ENCODE peak calls at places on chromosomes 5 and 9, in four cellular contexts. One of them, this sample, is unnamed.

GRCh38 chr5:169609716-169610115 is 26.1 kb downstream of the SPDL1 start:
- DNase-seq in hepatocyte: no peak
- DNase-seq in astrocyte of the spinal cord: no peak
- DNase-seq in pancreas: no peak
- DNase-seq in this sample: no peak

GRCh38 chr9:89874351-89875321 is 269.8 kb downstream of the GADD45G start:
- DNase-seq in hepatocyte: no peak
- DNase-seq in astrocyte of the spinal cord: no peak
- DNase-seq in pancreas: peak
- DNase-seq in this sample: no peak

GRCh38 chr5:67578011-67578410 is 381.4 kb upstream of the CD180 start:
- DNase-seq in hepatocyte: peak
- DNase-seq in astrocyte of the spinal cord: no peak
- DNase-seq in pancreas: no peak
- DNase-seq in this sample: no peak

GRCh38 chr5:1823381-1824034 is 22.3 kb downstream of the NDUFS6 start:
- DNase-seq in hepatocyte: no peak
- DNase-seq in astrocyte of the spinal cord: no peak
- DNase-seq in pancreas: no peak
- DNase-seq in this sample: no peak

GRCh38 chr9:135905380-135906282 is 1.7 kb downstream of the CAMSAP1 start:
- DNase-seq in hepatocyte: peak
- DNase-seq in astrocyte of the spinal cord: peak
- DNase-seq in pancreas: no peak
- DNase-seq in this sample: no peak

GRCh38 chr5:125551246-125551645 is 804.8 kb upstream of the ZNF608 start:
- DNase-seq in hepatocyte: no peak
- DNase-seq in astrocyte of the spinal cord: no peak
- DNase-seq in pancreas: no peak
- DNase-seq in this sample: peak

GRCh38 chr5:161167001-161167765 is 315.2 kb upstream of the ATP10B start:
- DNase-seq in hepatocyte: no peak
- DNase-seq in astrocyte of the spinal cord: no peak
- DNase-seq in pancreas: no peak
- DNase-seq in this sample: no peak

GRCh38 chr9:34145165-34145564 is 18.7 kb upstream of the DCAF12 start:
- DNase-seq in hepatocyte: no peak
- DNase-seq in astrocyte of the spinal cord: no peak
- DNase-seq in pancreas: no peak
- DNase-seq in this sample: peak

GRCh38 chr9:68627594-68627993 is 77.4 kb upstream of the PIP5K1B start:
- DNase-seq in hepatocyte: no peak
- DNase-seq in astrocyte of the spinal cord: no peak
- DNase-seq in pancreas: no peak
- DNase-seq in this sample: no peak

GRCh38 chr5:55731848-55732247 is 6.0 kb upstream of the DDX4 start:
- DNase-seq in hepatocyte: no peak
- DNase-seq in astrocyte of the spinal cord: no peak
- DNase-seq in pancreas: no peak
- DNase-seq in this sample: no peak

GRCh38 chr5:149893403-149893931 is 51.1 kb downstream of the PDE6A start:
- DNase-seq in hepatocyte: no peak
- DNase-seq in astrocyte of the spinal cord: no peak
- DNase-seq in pancreas: no peak
- DNase-seq in this sample: no peak

GRCh38 chr5:148125641-148126040 is 42.7 kb upstream of the SPINK14 start:
- DNase-seq in hepatocyte: peak
- DNase-seq in astrocyte of the spinal cord: peak
- DNase-seq in pancreas: no peak
- DNase-seq in this sample: no peak

GRCh38 chr9:132312873-132313272 is 41.9 kb downstream of the SETX start:
- DNase-seq in hepatocyte: no peak
- DNase-seq in astrocyte of the spinal cord: no peak
- DNase-seq in pancreas: no peak
- DNase-seq in this sample: no peak

GRCh38 chr5:161548472-161549094 is 2.1 kb upstream of the GABRB2 start:
- DNase-seq in hepatocyte: peak
- DNase-seq in astrocyte of the spinal cord: no peak
- DNase-seq in pancreas: no peak
- DNase-seq in this sample: no peak

GRCh38 chr5:21145376-21145775 is 1157.4 kb upstream of the CDH18 start:
- DNase-seq in hepatocyte: no peak
- DNase-seq in astrocyte of the spinal cord: no peak
- DNase-seq in pancreas: no peak
- DNase-seq in this sample: no peak

GRCh38 chr5:157290981-157291711 is 25.2 kb downstream of the CYFIP2 start:
- DNase-seq in hepatocyte: peak
- DNase-seq in astrocyte of the spinal cord: no peak
- DNase-seq in pancreas: peak
- DNase-seq in this sample: no peak

GRCh38 chr9:6628714-6629113 is 16.8 kb downstream of the GLDC start:
- DNase-seq in hepatocyte: peak
- DNase-seq in astrocyte of the spinal cord: no peak
- DNase-seq in pancreas: no peak
- DNase-seq in this sample: no peak

GRCh38 chr9:132319421-132320110 is 35.2 kb downstream of the SETX start:
- DNase-seq in hepatocyte: no peak
- DNase-seq in astrocyte of the spinal cord: no peak
- DNase-seq in pancreas: no peak
- DNase-seq in this sample: no peak

GRCh38 chr9:86940774-86941173 is 6.5 kb downstream of the GAS1 start:
- DNase-seq in hepatocyte: no peak
- DNase-seq in astrocyte of the spinal cord: no peak
- DNase-seq in pancreas: no peak
- DNase-seq in this sample: no peak

GRCh38 chr9:86282979-86283535 is 719 bp upstream of the ISCA1 start:
- DNase-seq in hepatocyte: peak
- DNase-seq in astrocyte of the spinal cord: peak
- DNase-seq in pancreas: no peak
- DNase-seq in this sample: peak

GRCh38 chr5:122858451-122858850 is 13.0 kb downstream of the SNX24 start:
- DNase-seq in hepatocyte: no peak
- DNase-seq in astrocyte of the spinal cord: no peak
- DNase-seq in pancreas: no peak
- DNase-seq in this sample: no peak

GRCh38 chr5:36878421-36879088 is 2.0 kb downstream of the NIPBL start:
- DNase-seq in hepatocyte: peak
- DNase-seq in astrocyte of the spinal cord: peak
- DNase-seq in pancreas: no peak
- DNase-seq in this sample: peak

GRCh38 chr9:93257808-93258331 is 73.9 kb downstream of the WNK2 start:
- DNase-seq in hepatocyte: no peak
- DNase-seq in astrocyte of the spinal cord: no peak
- DNase-seq in pancreas: peak
- DNase-seq in this sample: no peak

GRCh38 chr9:133844876-133845658 is 106.9 kb upstream of the SARDH start:
- DNase-seq in hepatocyte: peak
- DNase-seq in astrocyte of the spinal cord: peak
- DNase-seq in pancreas: peak
- DNase-seq in this sample: peak

GRCh38 chr5:135027318-135027698 is 6.7 kb downstream of the PITX1 start:
- DNase-seq in hepatocyte: no peak
- DNase-seq in astrocyte of the spinal cord: no peak
- DNase-seq in pancreas: no peak
- DNase-seq in this sample: no peak
- H3K4me3 ChIP-seq in hepatocyte: no peak
- H3K4me3 ChIP-seq in astrocyte of the spinal cord: no peak
- H3K4me3 ChIP-seq in pancreas: no peak
- H3K4me3 ChIP-seq in this sample: no peak

DNA sequence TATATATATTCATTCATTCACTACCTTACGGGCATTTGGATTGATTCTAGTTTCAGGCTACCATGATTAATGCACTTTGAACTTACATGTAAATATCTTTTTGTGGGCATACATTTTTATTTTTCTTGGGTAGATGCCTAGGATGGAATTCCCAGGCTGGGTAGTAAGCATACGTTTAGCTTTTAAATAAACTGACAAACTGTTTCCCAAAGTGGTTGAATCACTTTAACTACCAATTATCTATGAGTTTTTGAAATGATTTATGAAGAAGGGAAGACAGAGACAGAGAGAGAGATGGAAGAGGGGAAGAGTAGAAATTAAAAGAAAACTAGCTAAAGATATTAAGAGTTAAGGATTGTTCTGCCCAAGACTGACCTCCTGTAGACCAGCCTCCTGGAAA is 612.6 kb downstream of the PSAT1 start:
- DNase-seq in hepatocyte: no peak
- DNase-seq in astrocyte of the spinal cord: peak
- DNase-seq in pancreas: no peak
- DNase-seq in this sample: no peak
- TF ChIP-seq CTCF in hepatocyte: no peak
- TF ChIP-seq CTCF in astrocyte of the spinal cord: no peak
- TF ChIP-seq CTCF in pancreas: no peak
- TF ChIP-seq CTCF in this sample: no peak

GRCh38 chr5:17172801-17173200 is 44.6 kb upstream of the BASP1 start:
- DNase-seq in hepatocyte: no peak
- DNase-seq in astrocyte of the spinal cord: no peak
- DNase-seq in pancreas: no peak
- DNase-seq in this sample: no peak
- H3K4me3 ChIP-seq in hepatocyte: no peak
- H3K4me3 ChIP-seq in astrocyte of the spinal cord: no peak
- H3K4me3 ChIP-seq in pancreas: no peak
- H3K4me3 ChIP-seq in this sample: no peak

GRCh38 chr9:129383415-129384088 is 205.5 kb upstream of the IER5L start:
- DNase-seq in hepatocyte: peak
- DNase-seq in astrocyte of the spinal cord: peak
- DNase-seq in pancreas: peak
- DNase-seq in this sample: peak
- TF ChIP-seq CTCF in hepatocyte: peak
- TF ChIP-seq CTCF in astrocyte of the spinal cord: no peak
- TF ChIP-seq CTCF in pancreas: no peak
- TF ChIP-seq CTCF in this sample: no peak

DNA sequence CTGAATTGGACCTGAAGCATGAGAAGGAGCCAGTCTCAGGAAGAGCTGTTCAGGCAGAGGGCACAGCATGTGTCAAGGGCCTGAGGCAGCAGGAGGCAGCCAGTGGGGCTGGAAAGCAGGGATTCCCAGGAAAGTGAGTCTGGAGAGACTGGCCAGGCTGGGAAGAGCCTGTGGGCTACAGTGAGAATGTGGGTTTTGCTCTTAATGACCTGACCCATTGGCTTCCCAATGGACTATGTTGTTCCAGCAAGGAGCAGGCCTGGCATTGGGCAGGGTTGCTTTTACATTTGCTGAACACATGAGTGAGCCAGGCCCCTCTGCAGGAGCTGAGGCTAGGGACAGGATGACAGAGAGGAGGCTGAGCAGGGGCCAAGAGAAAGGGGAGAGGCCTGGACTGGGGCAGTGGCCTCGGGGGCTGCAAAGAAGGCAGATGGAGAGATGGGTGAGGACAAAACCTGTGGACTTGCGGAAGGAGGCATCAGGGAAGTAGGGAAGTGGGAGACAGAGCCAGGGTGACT is 66.0 kb upstream of the NEK6 start:
- DNase-seq in hepatocyte: no peak
- DNase-seq in astrocyte of the spinal cord: no peak
- DNase-seq in pancreas: no peak
- DNase-seq in this sample: no peak
- H3K4me3 ChIP-seq in hepatocyte: no peak
- H3K4me3 ChIP-seq in astrocyte of the spinal cord: no peak
- H3K4me3 ChIP-seq in pancreas: no peak
- H3K4me3 ChIP-seq in this sample: no peak

GRCh38 chr9:136943291-136944093 is 1.0 kb downstream of the FBXW5 start:
- DNase-seq in hepatocyte: peak
- DNase-seq in astrocyte of the spinal cord: peak
- DNase-seq in pancreas: peak
- DNase-seq in this sample: no peak
- TF ChIP-seq CTCF in hepatocyte: no peak
- TF ChIP-seq CTCF in astrocyte of the spinal cord: no peak
- TF ChIP-seq CTCF in pancreas: no peak
- TF ChIP-seq CTCF in this sample: no peak

GRCh38 chr5:52452098-52452497 is 335.6 kb upstream of the ITGA1 start:
- DNase-seq in hepatocyte: no peak
- DNase-seq in astrocyte of the spinal cord: no peak
- DNase-seq in pancreas: no peak
- DNase-seq in this sample: no peak
- H3K4me3 ChIP-seq in hepatocyte: no peak
- H3K4me3 ChIP-seq in astrocyte of the spinal cord: no peak
- H3K4me3 ChIP-seq in pancreas: no peak
- H3K4me3 ChIP-seq in this sample: no peak

GRCh38 chr5:155729684-155730059 is 597.3 kb upstream of the SGCD start:
- DNase-seq in hepatocyte: peak
- DNase-seq in astrocyte of the spinal cord: no peak
- DNase-seq in pancreas: no peak
- DNase-seq in this sample: peak

GRCh38 chr5:155728857-155729683 is 597.9 kb upstream of the SGCD start:
- DNase-seq in hepatocyte: peak
- DNase-seq in astrocyte of the spinal cord: no peak
- DNase-seq in pancreas: no peak
- DNase-seq in this sample: peak

GRCh38 chr5:155726267-155726666 is 600.7 kb upstream of the SGCD start:
- DNase-seq in hepatocyte: peak
- DNase-seq in astrocyte of the spinal cord: no peak
- DNase-seq in pancreas: no peak
- DNase-seq in this sample: peak

GRCh38 chr5:155727512-155728145 is 599.3 kb upstream of the SGCD start:
- DNase-seq in hepatocyte: peak
- DNase-seq in astrocyte of the spinal cord: no peak
- DNase-seq in pancreas: no peak
- DNase-seq in this sample: peak

DNA sequence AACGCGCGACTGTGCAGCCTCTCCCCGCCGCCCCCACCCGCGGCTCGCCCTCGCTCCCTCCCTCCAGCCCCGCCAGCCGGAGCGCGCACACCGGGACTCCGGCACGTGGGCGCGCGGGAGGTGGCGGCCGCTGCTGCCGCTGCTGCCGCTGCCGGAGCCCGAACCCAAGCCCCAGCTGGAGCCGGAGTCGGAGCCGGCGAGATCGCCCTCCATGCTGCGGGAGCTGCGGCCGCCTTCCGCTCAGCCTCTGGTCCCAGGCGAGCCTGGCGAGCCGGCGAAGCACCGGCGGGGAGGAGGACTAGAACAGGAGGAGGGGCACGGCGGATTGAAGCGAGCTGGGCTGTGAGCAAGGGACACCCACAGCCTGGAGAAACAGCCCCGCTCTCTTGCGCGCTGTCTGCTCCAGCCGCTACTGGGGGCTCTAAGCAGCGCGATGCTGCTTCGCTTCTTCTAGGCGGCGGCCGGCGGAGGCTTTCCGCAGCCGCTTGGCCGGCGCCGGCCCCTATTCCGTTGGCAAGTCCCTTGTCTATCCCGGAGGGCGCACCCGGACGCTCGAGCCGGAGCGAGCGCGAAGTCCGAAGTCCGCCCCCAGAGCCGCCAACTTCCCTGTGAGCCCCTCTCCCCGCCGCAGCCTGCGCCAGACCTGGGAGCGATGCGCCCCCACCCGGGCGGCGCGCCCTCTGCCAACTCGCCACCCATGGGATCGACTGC is 598.7 kb upstream of the SGCD start:
- DNase-seq in hepatocyte: peak
- DNase-seq in astrocyte of the spinal cord: peak
- DNase-seq in pancreas: peak
- DNase-seq in this sample: peak
- TF ChIP-seq CTCF in hepatocyte: no peak
- TF ChIP-seq CTCF in astrocyte of the spinal cord: no peak
- TF ChIP-seq CTCF in pancreas: no peak
- TF ChIP-seq CTCF in this sample: no peak

GRCh38 chr5:143148461-143149170 is 254.9 kb downstream of the NR3C1 start:
- DNase-seq in hepatocyte: peak
- DNase-seq in astrocyte of the spinal cord: peak
- DNase-seq in pancreas: no peak
- DNase-seq in this sample: peak
- H3K4me3 ChIP-seq in hepatocyte: no peak
- H3K4me3 ChIP-seq in astrocyte of the spinal cord: no peak
- H3K4me3 ChIP-seq in pancreas: no peak
- H3K4me3 ChIP-seq in this sample: no peak